ENCODE peak calls at places on chromosomes 7 and 10, in six cellular contexts. L, R, D, P, B and J are unnamed samples.

GRCh38 chr10:93060887-93061593 is 442 bp downstream of the CYP26C1 start:
- DNase-seq in L (no peak), R (no peak), D (peak), P (no peak), B (no peak), J (no peak)

GRCh38 chr7:151867912-151868804 is 8.8 kb downstream of the PRKAG2 start:
- DNase-seq in L (no peak), R (no peak), D (peak), P (no peak), B (no peak), J (no peak)

GRCh38 chr7:129702316-129702715 is 90.8 kb downstream of the NRF1 start:
- DNase-seq in L (no peak), R (no peak), D (no peak), P (no peak), B (no peak), J (no peak)

GRCh38 chr7:36692444-36692843 is 31.9 kb downstream of the AOAH start:
- DNase-seq in L (no peak), R (no peak), D (no peak), P (no peak), B (no peak), J (no peak)

GRCh38 chr7:51029586-51030230 is 247.0 kb upstream of the GRB10 start:
- DNase-seq in L (no peak), R (no peak), D (no peak), P (no peak), B (no peak), J (no peak)

GRCh38 chr10:132132391-132132841 is 54.3 kb upstream of the DPYSL4 start:
- DNase-seq in L (no peak), R (no peak), D (no peak), P (no peak), B (no peak), J (no peak)

GRCh38 chr7:92489634-92490033 is 11.9 kb upstream of the ERVW-1 start:
- DNase-seq in L (no peak), R (no peak), D (no peak), P (no peak), B (no peak), J (no peak)

GRCh38 chr10:3226960-3227724 is 54.6 kb upstream of the PITRM1 start:
- DNase-seq in L (no peak), R (no peak), D (no peak), P (no peak), B (no peak), J (no peak)

GRCh38 chr10:3034611-3035010 is 32.7 kb upstream of the PFKP start:
- DNase-seq in L (no peak), R (no peak), D (no peak), P (no peak), B (no peak), J (no peak)

GRCh38 chr10:120005408-120006280 is 113.1 kb downstream of the SEC23IP start:
- DNase-seq in L (no peak), R (no peak), D (no peak), P (no peak), B (no peak), J (no peak)

GRCh38 chr10:127041561-127041960 is 136.3 kb downstream of the DOCK1 start:
- DNase-seq in L (no peak), R (no peak), D (no peak), P (no peak), B (no peak), J (no peak)

GRCh38 chr7:135349746-135350145 is 116.1 kb downstream of the STRA8 start:
- DNase-seq in L (no peak), R (no peak), D (no peak), P (no peak), B (no peak), J (no peak)